ENCODE peak calls at places on chromosomes 5 and 9, in six cellular contexts. A, S, C, P, F and U are unnamed samples.

GRCh38 chr9:131409458-131409992 is 15.6 kb downstream of the PRRC2B start:
- DNase-seq in C (no peak), S (no peak), F (no peak), P (no peak), A (no peak), U (no peak)

GRCh38 chr9:137006116-137007003 is 10.0 kb upstream of the CLIC3 start:
- DNase-seq in F (no peak), C (no peak), P (no peak), S (no peak), A (no peak), U (no peak)

GRCh38 chr5:58987193-58987592 is 404.3 kb downstream of the RAB3C start:
- DNase-seq in P (no peak), F (no peak), S (no peak), A (no peak), C (no peak), U (no peak)

GRCh38 chr5:170861855-170862766 is at the start of gene RANBP17:
- DNase-seq in A (no peak), P (peak), F (peak), C (peak), S (peak), U (no peak)

GRCh38 chr9:36597412-36598178 is 24.9 kb downstream of the MELK start:
- DNase-seq in F (peak), A (no peak), S (no peak), C (peak), P (no peak), U (no peak)

GRCh38 chr5:10424124-10424731 is 17.5 kb upstream of the ROPN1L start:
- DNase-seq in P (peak), A (no peak), S (no peak), F (peak), C (peak), U (no peak)

GRCh38 chr9:22237497-22238363 is 208.9 kb upstream of the DMRTA1 start:
- DNase-seq in S (no peak), P (no peak), F (peak), C (peak), A (no peak), U (no peak)

GRCh38 chr5:21783079-21783478 is 1070.1 kb downstream of the CDH12 start:
- DNase-seq in A (no peak), S (no peak), C (no peak), F (no peak), P (no peak), U (no peak)

GRCh38 chr9:136728080-136728547 is 14.6 kb downstream of the LCN10 start:
- DNase-seq in F (peak), P (peak), A (peak), S (peak), C (peak), U (peak)

GRCh38 chr9:99249619-99250018 is 27.5 kb downstream of the SEC61B start:
- DNase-seq in S (no peak), F (peak), A (no peak), P (no peak), C (no peak), U (no peak)

GRCh38 chr5:155434681-155435080 is 421.1 kb downstream of the KIF4B start:
- DNase-seq in S (no peak), A (no peak), P (no peak), F (no peak), C (no peak), U (no peak)

GRCh38 chr9:94780516-94780950 is 54.0 kb downstream of the AOPEP start:
- DNase-seq in C (no peak), F (no peak), A (no peak), S (no peak), P (no peak), U (no peak)

GRCh38 chr5:143470120-143470519 is 66.6 kb upstream of the NR3C1 start:
- DNase-seq in S (no peak), C (no peak), F (no peak), A (no peak), P (no peak), U (no peak)

GRCh38 chr9:116501871-116502270 is 185.2 kb upstream of the TRIM32 start:
- DNase-seq in S (no peak), F (peak), P (no peak), C (no peak), A (no peak), U (no peak)

GRCh38 chr9:128254855-128255759 is 20.7 kb downstream of the GOLGA2 start:
- DNase-seq in A (no peak), S (peak), C (no peak), P (peak), F (peak), U (no peak)

GRCh38 chr9:109403766-109404320 is 83.0 kb upstream of the EPB41L4B start:
- DNase-seq in S (no peak), P (no peak), A (no peak), F (no peak), C (no peak), U (no peak)

GRCh38 chr5:1975406-1975715 is 92.6 kb upstream of the IRX4 start:
- DNase-seq in S (no peak), F (no peak), C (no peak), P (peak), A (no peak), U (peak)

GRCh38 chr5:142108432-142109355 is at the start of gene NDFIP1:
- DNase-seq in C (peak), F (peak), A (no peak), P (peak), S (peak), U (peak)

GRCh38 chr5:101390317-101390908 is 487.3 kb upstream of the ST8SIA4 start:
- DNase-seq in C (peak), S (peak), P (peak), F (peak), A (no peak), U (peak)

GRCh38 chr9:84609779-84610178 is 59.8 kb upstream of the NTRK2 start:
- DNase-seq in A (no peak), C (no peak), F (no peak), P (no peak), S (no peak), U (no peak)

GRCh38 chr9:136901516-136902258 is 15.4 kb downstream of the TRAF2 start:
- DNase-seq in S (no peak), F (peak), P (no peak), A (peak), C (no peak), U (no peak)

GRCh38 chr5:72292411-72292810 is 27.6 kb downstream of the MRPS27 start:
- DNase-seq in C (no peak), P (no peak), S (no peak), F (no peak), A (no peak), U (no peak)

GRCh38 chr9:130869250-130869649 is 27.4 kb downstream of the QRFP start:
- DNase-seq in P (no peak), S (no peak), A (no peak), F (no peak), C (no peak), U (no peak)

GRCh38 chr9:81559741-81560140 is 129.6 kb downstream of the TLE1 start:
- DNase-seq in F (peak), A (no peak), P (no peak), S (no peak), C (peak), U (no peak)

GRCh38 chr5:31531543-31531887 is 378 bp downstream of the DROSHA start:
- DNase-seq in C (no peak), P (peak), S (no peak), F (no peak), A (no peak), U (no peak)

GRCh38 chr9:5455181-5455580 is 4.8 kb downstream of the CD274 start:
- DNase-seq in C (no peak), S (no peak), P (no peak), F (no peak), A (no peak), U (no peak)